ENCODE peak calls at places on chromosomes 7 and 10, in eight cellular contexts. One of them, this sample, is unnamed.

GRCh38 chr7:45978010-45978681 is 57.1 kb upstream of the IGFBP3 start:
- DNase-seq in kidney glomerular epithelial cell: peak; percentile 100
- DNase-seq in renal cortical epithelial cell: peak; percentile 100
- DNase-seq in KG1: no peak
- DNase-seq in activated naive CD4-positive, alpha-beta T cell: no peak
- DNase-seq in stimulated activated naive CD8-positive, alpha-beta T cell treated with anti-CD3 and anti-CD28 coated beads, Interleukin-15, Interleukin-2, amounts not matched to agents 100 U/mL and 50 U/mL, for 24 hours: peak; percentile 5
- DNase-seq in T-helper 17 cell: no peak
- DNase-seq in mucosa of descending colon: no peak
- DNase-seq in this sample: peak; percentile 100

GRCh38 chr7:74334026-74334425 is 44.8 kb downstream of the CLIP2 start:
- DNase-seq in kidney glomerular epithelial cell: peak; percentile 36
- DNase-seq in renal cortical epithelial cell: peak; percentile 44
- DNase-seq in KG1: no peak
- DNase-seq in activated naive CD4-positive, alpha-beta T cell: no peak
- DNase-seq in stimulated activated naive CD8-positive, alpha-beta T cell treated with anti-CD3 and anti-CD28 coated beads, Interleukin-15, Interleukin-2, amounts not matched to agents 100 U/mL and 50 U/mL, for 24 hours: no peak
- DNase-seq in T-helper 17 cell: no peak
- DNase-seq in mucosa of descending colon: no peak
- DNase-seq in this sample: no peak

GRCh38 chr7:17593854-17594419 is 295.5 kb downstream of the AHR start:
- DNase-seq in kidney glomerular epithelial cell: no peak
- DNase-seq in renal cortical epithelial cell: no peak
- DNase-seq in KG1: no peak
- DNase-seq in activated naive CD4-positive, alpha-beta T cell: no peak
- DNase-seq in stimulated activated naive CD8-positive, alpha-beta T cell treated with anti-CD3 and anti-CD28 coated beads, Interleukin-15, Interleukin-2, amounts not matched to agents 100 U/mL and 50 U/mL, for 24 hours: no peak
- DNase-seq in T-helper 17 cell: no peak
- DNase-seq in mucosa of descending colon: no peak
- DNase-seq in this sample: no peak

GRCh38 chr10:130575756-130576285 is 439.6 kb downstream of the GLRX3 start:
- DNase-seq in kidney glomerular epithelial cell: no peak
- DNase-seq in renal cortical epithelial cell: no peak
- DNase-seq in KG1: no peak
- DNase-seq in activated naive CD4-positive, alpha-beta T cell: no peak
- DNase-seq in stimulated activated naive CD8-positive, alpha-beta T cell treated with anti-CD3 and anti-CD28 coated beads, Interleukin-15, Interleukin-2, amounts not matched to agents 100 U/mL and 50 U/mL, for 24 hours: no peak
- DNase-seq in T-helper 17 cell: no peak
- DNase-seq in mucosa of descending colon: no peak
- DNase-seq in this sample: no peak

GRCh38 chr10:24866615-24867583 is 85.5 kb downstream of the PRTFDC1 start:
- DNase-seq in kidney glomerular epithelial cell: peak; percentile 13
- DNase-seq in renal cortical epithelial cell: peak; percentile 76
- DNase-seq in KG1: no peak
- DNase-seq in activated naive CD4-positive, alpha-beta T cell: no peak
- DNase-seq in stimulated activated naive CD8-positive, alpha-beta T cell treated with anti-CD3 and anti-CD28 coated beads, Interleukin-15, Interleukin-2, amounts not matched to agents 100 U/mL and 50 U/mL, for 24 hours: no peak
- DNase-seq in T-helper 17 cell: no peak
- DNase-seq in mucosa of descending colon: peak; percentile 56
- DNase-seq in this sample: peak; percentile 67

GRCh38 chr7:93148135-93148534 is at the start of gene SAMD9L:
- DNase-seq in kidney glomerular epithelial cell: no peak
- DNase-seq in renal cortical epithelial cell: peak; percentile 41
- DNase-seq in KG1: no peak
- DNase-seq in activated naive CD4-positive, alpha-beta T cell: no peak
- DNase-seq in stimulated activated naive CD8-positive, alpha-beta T cell treated with anti-CD3 and anti-CD28 coated beads, Interleukin-15, Interleukin-2, amounts not matched to agents 100 U/mL and 50 U/mL, for 24 hours: no peak
- DNase-seq in T-helper 17 cell: no peak
- DNase-seq in mucosa of descending colon: peak; percentile 37
- DNase-seq in this sample: peak; percentile 43

GRCh38 chr10:1287493-1288480 is 231.6 kb downstream of the WDR37 start:
- DNase-seq in kidney glomerular epithelial cell: no peak
- DNase-seq in renal cortical epithelial cell: no peak
- DNase-seq in KG1: no peak
- DNase-seq in activated naive CD4-positive, alpha-beta T cell: no peak
- DNase-seq in stimulated activated naive CD8-positive, alpha-beta T cell treated with anti-CD3 and anti-CD28 coated beads, Interleukin-15, Interleukin-2, amounts not matched to agents 100 U/mL and 50 U/mL, for 24 hours: no peak
- DNase-seq in T-helper 17 cell: no peak
- DNase-seq in mucosa of descending colon: no peak
- DNase-seq in this sample: no peak

GRCh38 chr10:4334853-4335252 is 491.2 kb upstream of the AKR1E2 start:
- DNase-seq in kidney glomerular epithelial cell: peak; percentile 34
- DNase-seq in renal cortical epithelial cell: peak; percentile 68
- DNase-seq in KG1: no peak
- DNase-seq in activated naive CD4-positive, alpha-beta T cell: no peak
- DNase-seq in stimulated activated naive CD8-positive, alpha-beta T cell treated with anti-CD3 and anti-CD28 coated beads, Interleukin-15, Interleukin-2, amounts not matched to agents 100 U/mL and 50 U/mL, for 24 hours: no peak
- DNase-seq in T-helper 17 cell: no peak
- DNase-seq in mucosa of descending colon: no peak
- DNase-seq in this sample: no peak

GRCh38 chr10:71693377-71693776 is 26.2 kb downstream of the C10orf105 start:
- DNase-seq in kidney glomerular epithelial cell: peak; percentile 2
- DNase-seq in renal cortical epithelial cell: peak; percentile 51
- DNase-seq in KG1: no peak
- DNase-seq in activated naive CD4-positive, alpha-beta T cell: no peak
- DNase-seq in stimulated activated naive CD8-positive, alpha-beta T cell treated with anti-CD3 and anti-CD28 coated beads, Interleukin-15, Interleukin-2, amounts not matched to agents 100 U/mL and 50 U/mL, for 24 hours: no peak
- DNase-seq in T-helper 17 cell: no peak
- DNase-seq in mucosa of descending colon: no peak
- DNase-seq in this sample: no peak

GRCh38 chr10:3740157-3740871 is 44.7 kb downstream of the KLF6 start:
- DNase-seq in kidney glomerular epithelial cell: peak; percentile 93
- DNase-seq in renal cortical epithelial cell: peak; percentile 99
- DNase-seq in KG1: no peak
- DNase-seq in activated naive CD4-positive, alpha-beta T cell: no peak
- DNase-seq in stimulated activated naive CD8-positive, alpha-beta T cell treated with anti-CD3 and anti-CD28 coated beads, Interleukin-15, Interleukin-2, amounts not matched to agents 100 U/mL and 50 U/mL, for 24 hours: no peak
- DNase-seq in T-helper 17 cell: no peak
- DNase-seq in mucosa of descending colon: no peak
- DNase-seq in this sample: peak; percentile 6

GRCh38 chr10:97333601-97334369 is 744 bp downstream of the FRAT2 start:
- DNase-seq in kidney glomerular epithelial cell: no peak
- DNase-seq in renal cortical epithelial cell: peak; percentile 18
- DNase-seq in KG1: peak; percentile 5
- DNase-seq in activated naive CD4-positive, alpha-beta T cell: no peak
- DNase-seq in stimulated activated naive CD8-positive, alpha-beta T cell treated with anti-CD3 and anti-CD28 coated beads, Interleukin-15, Interleukin-2, amounts not matched to agents 100 U/mL and 50 U/mL, for 24 hours: peak; percentile 49
- DNase-seq in T-helper 17 cell: no peak
- DNase-seq in mucosa of descending colon: peak; percentile 64
- DNase-seq in this sample: no peak

GRCh38 chr10:36534471-36535002 is 590.9 kb upstream of the ANKRD30A start:
- DNase-seq in kidney glomerular epithelial cell: peak; percentile 81
- DNase-seq in renal cortical epithelial cell: peak; percentile 98
- DNase-seq in KG1: peak; percentile 22
- DNase-seq in activated naive CD4-positive, alpha-beta T cell: no peak
- DNase-seq in stimulated activated naive CD8-positive, alpha-beta T cell treated with anti-CD3 and anti-CD28 coated beads, Interleukin-15, Interleukin-2, amounts not matched to agents 100 U/mL and 50 U/mL, for 24 hours: peak; percentile 18
- DNase-seq in T-helper 17 cell: no peak
- DNase-seq in mucosa of descending colon: no peak
- DNase-seq in this sample: peak; percentile 93

GRCh38 chr7:97733276-97734206 is 1.7 kb downstream of the TAC1 start:
- DNase-seq in kidney glomerular epithelial cell: no peak
- DNase-seq in renal cortical epithelial cell: no peak
- DNase-seq in KG1: no peak
- DNase-seq in activated naive CD4-positive, alpha-beta T cell: no peak
- DNase-seq in stimulated activated naive CD8-positive, alpha-beta T cell treated with anti-CD3 and anti-CD28 coated beads, Interleukin-15, Interleukin-2, amounts not matched to agents 100 U/mL and 50 U/mL, for 24 hours: peak; percentile 6
- DNase-seq in T-helper 17 cell: no peak
- DNase-seq in mucosa of descending colon: peak; percentile 30
- DNase-seq in this sample: no peak

GRCh38 chr7:122715183-122715582 is 12.5 kb upstream of the RNF148 start:
- DNase-seq in kidney glomerular epithelial cell: no peak
- DNase-seq in renal cortical epithelial cell: no peak
- DNase-seq in KG1: no peak
- DNase-seq in activated naive CD4-positive, alpha-beta T cell: no peak
- DNase-seq in stimulated activated naive CD8-positive, alpha-beta T cell treated with anti-CD3 and anti-CD28 coated beads, Interleukin-15, Interleukin-2, amounts not matched to agents 100 U/mL and 50 U/mL, for 24 hours: no peak
- DNase-seq in T-helper 17 cell: no peak
- DNase-seq in mucosa of descending colon: no peak
- DNase-seq in this sample: no peak

GRCh38 chr10:36574212-36574611 is 551.2 kb upstream of the ANKRD30A start:
- DNase-seq in kidney glomerular epithelial cell: no peak
- DNase-seq in renal cortical epithelial cell: peak; percentile 11
- DNase-seq in KG1: no peak
- DNase-seq in activated naive CD4-positive, alpha-beta T cell: no peak
- DNase-seq in stimulated activated naive CD8-positive, alpha-beta T cell treated with anti-CD3 and anti-CD28 coated beads, Interleukin-15, Interleukin-2, amounts not matched to agents 100 U/mL and 50 U/mL, for 24 hours: no peak
- DNase-seq in T-helper 17 cell: no peak
- DNase-seq in mucosa of descending colon: no peak
- DNase-seq in this sample: no peak

GRCh38 chr10:107919626-107920235 is 755.2 kb upstream of the SORCS1 start:
- DNase-seq in kidney glomerular epithelial cell: no peak
- DNase-seq in renal cortical epithelial cell: no peak
- DNase-seq in KG1: no peak
- DNase-seq in activated naive CD4-positive, alpha-beta T cell: no peak
- DNase-seq in stimulated activated naive CD8-positive, alpha-beta T cell treated with anti-CD3 and anti-CD28 coated beads, Interleukin-15, Interleukin-2, amounts not matched to agents 100 U/mL and 50 U/mL, for 24 hours: no peak
- DNase-seq in T-helper 17 cell: no peak
- DNase-seq in mucosa of descending colon: no peak
- DNase-seq in this sample: no peak

GRCh38 chr7:55129409-55130078 is 110.7 kb downstream of the EGFR start:
- DNase-seq in kidney glomerular epithelial cell: no peak
- DNase-seq in renal cortical epithelial cell: peak; percentile 65
- DNase-seq in KG1: no peak
- DNase-seq in activated naive CD4-positive, alpha-beta T cell: no peak
- DNase-seq in stimulated activated naive CD8-positive, alpha-beta T cell treated with anti-CD3 and anti-CD28 coated beads, Interleukin-15, Interleukin-2, amounts not matched to agents 100 U/mL and 50 U/mL, for 24 hours: no peak
- DNase-seq in T-helper 17 cell: no peak
- DNase-seq in mucosa of descending colon: peak; percentile 55
- DNase-seq in this sample: peak; percentile 77

GRCh38 chr10:117413928-117414618 is 38.8 kb upstream of the PDZD8 start:
- DNase-seq in kidney glomerular epithelial cell: peak; percentile 25
- DNase-seq in renal cortical epithelial cell: peak; percentile 77
- DNase-seq in KG1: no peak
- DNase-seq in activated naive CD4-positive, alpha-beta T cell: no peak
- DNase-seq in stimulated activated naive CD8-positive, alpha-beta T cell treated with anti-CD3 and anti-CD28 coated beads, Interleukin-15, Interleukin-2, amounts not matched to agents 100 U/mL and 50 U/mL, for 24 hours: no peak
- DNase-seq in T-helper 17 cell: no peak
- DNase-seq in mucosa of descending colon: no peak
- DNase-seq in this sample: no peak

GRCh38 chr7:134189559-134189958 is 62.4 kb downstream of the LRGUK start:
- DNase-seq in kidney glomerular epithelial cell: no peak
- DNase-seq in renal cortical epithelial cell: no peak
- DNase-seq in KG1: no peak
- DNase-seq in activated naive CD4-positive, alpha-beta T cell: no peak
- DNase-seq in stimulated activated naive CD8-positive, alpha-beta T cell treated with anti-CD3 and anti-CD28 coated beads, Interleukin-15, Interleukin-2, amounts not matched to agents 100 U/mL and 50 U/mL, for 24 hours: no peak
- DNase-seq in T-helper 17 cell: no peak
- DNase-seq in mucosa of descending colon: no peak
- DNase-seq in this sample: no peak

GRCh38 chr10:12679636-12680035 is 321.9 kb downstream of the CCDC3 start:
- DNase-seq in kidney glomerular epithelial cell: no peak
- DNase-seq in renal cortical epithelial cell: no peak
- DNase-seq in KG1: no peak
- DNase-seq in activated naive CD4-positive, alpha-beta T cell: no peak
- DNase-seq in stimulated activated naive CD8-positive, alpha-beta T cell treated with anti-CD3 and anti-CD28 coated beads, Interleukin-15, Interleukin-2, amounts not matched to agents 100 U/mL and 50 U/mL, for 24 hours: no peak
- DNase-seq in T-helper 17 cell: no peak
- DNase-seq in mucosa of descending colon: no peak
- DNase-seq in this sample: no peak

GRCh38 chr7:18958627-18959026 is 158.8 kb downstream of the TWIST1 start:
- DNase-seq in kidney glomerular epithelial cell: no peak
- DNase-seq in renal cortical epithelial cell: peak; percentile 12
- DNase-seq in KG1: no peak
- DNase-seq in activated naive CD4-positive, alpha-beta T cell: no peak
- DNase-seq in stimulated activated naive CD8-positive, alpha-beta T cell treated with anti-CD3 and anti-CD28 coated beads, Interleukin-15, Interleukin-2, amounts not matched to agents 100 U/mL and 50 U/mL, for 24 hours: no peak
- DNase-seq in T-helper 17 cell: no peak
- DNase-seq in mucosa of descending colon: no peak
- DNase-seq in this sample: peak; percentile 93

GRCh38 chr7:25658375-25658774 is 430.1 kb upstream of the NPVF start:
- DNase-seq in kidney glomerular epithelial cell: no peak
- DNase-seq in renal cortical epithelial cell: no peak
- DNase-seq in KG1: no peak
- DNase-seq in activated naive CD4-positive, alpha-beta T cell: no peak
- DNase-seq in stimulated activated naive CD8-positive, alpha-beta T cell treated with anti-CD3 and anti-CD28 coated beads, Interleukin-15, Interleukin-2, amounts not matched to agents 100 U/mL and 50 U/mL, for 24 hours: no peak
- DNase-seq in T-helper 17 cell: no peak
- DNase-seq in mucosa of descending colon: no peak
- DNase-seq in this sample: no peak

GRCh38 chr10:131495892-131496291 is 184.4 kb upstream of the TCERG1L start:
- DNase-seq in kidney glomerular epithelial cell: no peak
- DNase-seq in renal cortical epithelial cell: no peak
- DNase-seq in KG1: no peak
- DNase-seq in activated naive CD4-positive, alpha-beta T cell: no peak
- DNase-seq in stimulated activated naive CD8-positive, alpha-beta T cell treated with anti-CD3 and anti-CD28 coated beads, Interleukin-15, Interleukin-2, amounts not matched to agents 100 U/mL and 50 U/mL, for 24 hours: no peak
- DNase-seq in T-helper 17 cell: no peak
- DNase-seq in mucosa of descending colon: no peak
- DNase-seq in this sample: no peak

GRCh38 chr10:43205681-43206390 is 61.0 kb downstream of the RASGEF1A start:
- DNase-seq in kidney glomerular epithelial cell: no peak
- DNase-seq in renal cortical epithelial cell: no peak
- DNase-seq in KG1: no peak
- DNase-seq in activated naive CD4-positive, alpha-beta T cell: no peak
- DNase-seq in stimulated activated naive CD8-positive, alpha-beta T cell treated with anti-CD3 and anti-CD28 coated beads, Interleukin-15, Interleukin-2, amounts not matched to agents 100 U/mL and 50 U/mL, for 24 hours: no peak
- DNase-seq in T-helper 17 cell: peak; percentile 4
- DNase-seq in mucosa of descending colon: no peak
- DNase-seq in this sample: no peak

GRCh38 chr10:96496281-96496925 is 17.3 kb downstream of the TLL2 start:
- DNase-seq in kidney glomerular epithelial cell: no peak
- DNase-seq in renal cortical epithelial cell: peak; percentile 40
- DNase-seq in KG1: no peak
- DNase-seq in activated naive CD4-positive, alpha-beta T cell: no peak
- DNase-seq in stimulated activated naive CD8-positive, alpha-beta T cell treated with anti-CD3 and anti-CD28 coated beads, Interleukin-15, Interleukin-2, amounts not matched to agents 100 U/mL and 50 U/mL, for 24 hours: peak; percentile 9
- DNase-seq in T-helper 17 cell: no peak
- DNase-seq in mucosa of descending colon: peak; percentile 46
- DNase-seq in this sample: no peak

GRCh38 chr7:45182856-45183710 is 25.5 kb downstream of the RAMP3 start:
- DNase-seq in kidney glomerular epithelial cell: no peak
- DNase-seq in renal cortical epithelial cell: no peak
- DNase-seq in KG1: no peak
- DNase-seq in activated naive CD4-positive, alpha-beta T cell: no peak
- DNase-seq in stimulated activated naive CD8-positive, alpha-beta T cell treated with anti-CD3 and anti-CD28 coated beads, Interleukin-15, Interleukin-2, amounts not matched to agents 100 U/mL and 50 U/mL, for 24 hours: no peak
- DNase-seq in T-helper 17 cell: no peak
- DNase-seq in mucosa of descending colon: no peak
- DNase-seq in this sample: no peak

GRCh38 chr10:30645340-30645827 is 15.8 kb upstream of the LYZL2 start:
- DNase-seq in kidney glomerular epithelial cell: no peak
- DNase-seq in renal cortical epithelial cell: no peak
- DNase-seq in KG1: no peak
- DNase-seq in activated naive CD4-positive, alpha-beta T cell: no peak
- DNase-seq in stimulated activated naive CD8-positive, alpha-beta T cell treated with anti-CD3 and anti-CD28 coated beads, Interleukin-15, Interleukin-2, amounts not matched to agents 100 U/mL and 50 U/mL, for 24 hours: no peak
- DNase-seq in T-helper 17 cell: no peak
- DNase-seq in mucosa of descending colon: no peak
- DNase-seq in this sample: peak; percentile 6

GRCh38 chr7:104973909-104974415 is 40.0 kb upstream of the KMT2E start:
- DNase-seq in kidney glomerular epithelial cell: no peak
- DNase-seq in renal cortical epithelial cell: peak; percentile 69
- DNase-seq in KG1: no peak
- DNase-seq in activated naive CD4-positive, alpha-beta T cell: no peak
- DNase-seq in stimulated activated naive CD8-positive, alpha-beta T cell treated with anti-CD3 and anti-CD28 coated beads, Interleukin-15, Interleukin-2, amounts not matched to agents 100 U/mL and 50 U/mL, for 24 hours: no peak
- DNase-seq in T-helper 17 cell: no peak
- DNase-seq in mucosa of descending colon: no peak
- DNase-seq in this sample: peak; percentile 62

GRCh38 chr7:31782411-31782991 is 95.5 kb downstream of the PPP1R17 start:
- DNase-seq in kidney glomerular epithelial cell: peak; percentile 47
- DNase-seq in renal cortical epithelial cell: peak; percentile 59
- DNase-seq in KG1: peak; percentile 27
- DNase-seq in activated naive CD4-positive, alpha-beta T cell: no peak
- DNase-seq in stimulated activated naive CD8-positive, alpha-beta T cell treated with anti-CD3 and anti-CD28 coated beads, Interleukin-15, Interleukin-2, amounts not matched to agents 100 U/mL and 50 U/mL, for 24 hours: no peak
- DNase-seq in T-helper 17 cell: no peak
- DNase-seq in mucosa of descending colon: peak; percentile 12
- DNase-seq in this sample: peak; percentile 86

GRCh38 chr10:78859769-78860168 is 209.0 kb upstream of the ZMIZ1 start:
- DNase-seq in kidney glomerular epithelial cell: no peak
- DNase-seq in renal cortical epithelial cell: no peak
- DNase-seq in KG1: no peak
- DNase-seq in activated naive CD4-positive, alpha-beta T cell: no peak
- DNase-seq in stimulated activated naive CD8-positive, alpha-beta T cell treated with anti-CD3 and anti-CD28 coated beads, Interleukin-15, Interleukin-2, amounts not matched to agents 100 U/mL and 50 U/mL, for 24 hours: no peak
- DNase-seq in T-helper 17 cell: no peak
- DNase-seq in mucosa of descending colon: no peak
- DNase-seq in this sample: no peak

GRCh38 chr7:27197137-27198042 is 2.5 kb downstream of the HOXA13 start:
- DNase-seq in kidney glomerular epithelial cell: no peak
- DNase-seq in renal cortical epithelial cell: no peak
- DNase-seq in KG1: no peak
- DNase-seq in activated naive CD4-positive, alpha-beta T cell: no peak
- DNase-seq in stimulated activated naive CD8-positive, alpha-beta T cell treated with anti-CD3 and anti-CD28 coated beads, Interleukin-15, Interleukin-2, amounts not matched to agents 100 U/mL and 50 U/mL, for 24 hours: no peak
- DNase-seq in T-helper 17 cell: no peak
- DNase-seq in mucosa of descending colon: no peak
- DNase-seq in this sample: no peak

GRCh38 chr7:95440394-95441038 is 5.7 kb upstream of the PON2 start:
- DNase-seq in kidney glomerular epithelial cell: no peak
- DNase-seq in renal cortical epithelial cell: peak; percentile 72
- DNase-seq in KG1: no peak
- DNase-seq in activated naive CD4-positive, alpha-beta T cell: no peak
- DNase-seq in stimulated activated naive CD8-positive, alpha-beta T cell treated with anti-CD3 and anti-CD28 coated beads, Interleukin-15, Interleukin-2, amounts not matched to agents 100 U/mL and 50 U/mL, for 24 hours: no peak
- DNase-seq in T-helper 17 cell: no peak
- DNase-seq in mucosa of descending colon: no peak
- DNase-seq in this sample: no peak

GRCh38 chr10:87723500-87723899 is 63.8 kb downstream of the PAPSS2 start:
- DNase-seq in kidney glomerular epithelial cell: no peak
- DNase-seq in renal cortical epithelial cell: peak; percentile 78
- DNase-seq in KG1: no peak
- DNase-seq in activated naive CD4-positive, alpha-beta T cell: no peak
- DNase-seq in stimulated activated naive CD8-positive, alpha-beta T cell treated with anti-CD3 and anti-CD28 coated beads, Interleukin-15, Interleukin-2, amounts not matched to agents 100 U/mL and 50 U/mL, for 24 hours: no peak
- DNase-seq in T-helper 17 cell: no peak
- DNase-seq in mucosa of descending colon: peak; percentile 30
- DNase-seq in this sample: no peak

GRCh38 chr7:55056577-55057480 is 38.0 kb downstream of the EGFR start:
- DNase-seq in kidney glomerular epithelial cell: no peak
- DNase-seq in renal cortical epithelial cell: no peak
- DNase-seq in KG1: no peak
- DNase-seq in activated naive CD4-positive, alpha-beta T cell: no peak
- DNase-seq in stimulated activated naive CD8-positive, alpha-beta T cell treated with anti-CD3 and anti-CD28 coated beads, Interleukin-15, Interleukin-2, amounts not matched to agents 100 U/mL and 50 U/mL, for 24 hours: no peak
- DNase-seq in T-helper 17 cell: no peak
- DNase-seq in mucosa of descending colon: no peak
- DNase-seq in this sample: no peak

This sample was measured in H4.